ENCODE peak calls at places on chromosomes 6 and 20, in four cellular contexts. R, B, X and L are unnamed samples. For H3K27me3, the result is how much of the 10 kb centered on the place peaks cover.

GRCh38 chr20:59405226-59405815 is 104.9 kb downstream of the EDN3 start:
- DNase-seq in B (no peak), R (no peak), X (no peak), L (no peak)

GRCh38 chr6:101608724-101609123 is 215.2 kb downstream of the GRIK2 start:
- DNase-seq in B (no peak), R (no peak), X (no peak), L (no peak)

GRCh38 chr6:134437376-134437775 is 119.5 kb upstream of the SGK1 start:
- DNase-seq in R (no peak), B (no peak), X (no peak), L (no peak)

GRCh38 chr6:166253277-166254229 is 54.6 kb downstream of the PRR18 start:
- DNase-seq in R (peak), B (no peak), X (no peak), L (no peak)

GRCh38 chr20:41308290-41308691 is 9.2 kb downstream of the ZHX3 start:
- DNase-seq in X (no peak), B (no peak), R (no peak), L (no peak)

GRCh38 chr6:1311400-1312192 is at the start of gene FOXQ1:
- DNase-seq in X (no peak), B (no peak), R (peak), L (no peak)

GRCh38 chr6:658244-658643 is 1.3 kb upstream of the HUS1B start:
- DNase-seq in X (no peak), R (no peak), B (no peak), L (no peak)

GRCh38 chr6:150686566-150686965 is 86.9 kb downstream of the PLEKHG1 start:
- DNase-seq in B (no peak), R (peak), X (no peak), L (no peak)

GRCh38 chr6:35663447-35664235 is 25.1 kb downstream of the FKBP5 start:
- DNase-seq in B (no peak), X (no peak), R (no peak), L (no peak)

GRCh38 chr20:59075934-59076508 is 33.4 kb upstream of the PRELID3B start:
- DNase-seq in B (no peak), X (no peak), R (no peak), L (no peak)

GRCh38 chr6:138882369-138883017 is 86.6 kb downstream of the ECT2L start:
- DNase-seq in R (no peak), B (no peak), X (no peak), L (no peak)

GRCh38 chr20:7703436-7703835 is 236.8 kb downstream of the HAO1 start:
- DNase-seq in B (no peak), R (no peak), X (no peak), L (no peak)

GRCh38 chr6:27332692-27333641 is 20.9 kb upstream of the POM121L2 start:
- DNase-seq in B (peak), X (no peak), R (no peak), L (no peak)

GRCh38 chr6:48714286-48715049 is 603.5 kb upstream of the PTCHD4 start:
- DNase-seq in B (no peak), R (no peak), X (no peak), L (no peak)

GRCh38 chr6:127198549-127198948 is 68.1 kb upstream of the RNF146 start:
- DNase-seq in X (no peak), R (no peak), B (no peak), L (no peak)

GRCh38 chr6:54267798-54268197 is 40.4 kb upstream of the TINAG start:
- DNase-seq in X (peak), B (no peak), R (no peak), L (no peak)

GRCh38 chr6:152308306-152308705 is 328.9 kb downstream of the SYNE1 start:
- DNase-seq in R (no peak), B (no peak), X (no peak), L (no peak)

GRCh38 chr6:170226647-170227046 is 64.2 kb downstream of the DLL1 start:
- DNase-seq in B (peak), X (no peak), R (peak), L (no peak)

GRCh38 chr6:104943781-104944180 is 13.1 kb upstream of the LIN28B start:
- DNase-seq in X (no peak), B (no peak), R (no peak), L (no peak)

GRCh38 chr6:104940238-104940880 is 16.5 kb upstream of the LIN28B start:
- DNase-seq in R (no peak), B (no peak), X (no peak), L (no peak)

GRCh38 chr6:104940881-104941693 is 15.8 kb upstream of the LIN28B start:
- DNase-seq in R (peak), X (peak), B (no peak), L (no peak)

GRCh38 chr6:104936766-104937535 is 20.0 kb upstream of the LIN28B start:
- DNase-seq in B (no peak), R (no peak), X (no peak), L (no peak)

DNA sequence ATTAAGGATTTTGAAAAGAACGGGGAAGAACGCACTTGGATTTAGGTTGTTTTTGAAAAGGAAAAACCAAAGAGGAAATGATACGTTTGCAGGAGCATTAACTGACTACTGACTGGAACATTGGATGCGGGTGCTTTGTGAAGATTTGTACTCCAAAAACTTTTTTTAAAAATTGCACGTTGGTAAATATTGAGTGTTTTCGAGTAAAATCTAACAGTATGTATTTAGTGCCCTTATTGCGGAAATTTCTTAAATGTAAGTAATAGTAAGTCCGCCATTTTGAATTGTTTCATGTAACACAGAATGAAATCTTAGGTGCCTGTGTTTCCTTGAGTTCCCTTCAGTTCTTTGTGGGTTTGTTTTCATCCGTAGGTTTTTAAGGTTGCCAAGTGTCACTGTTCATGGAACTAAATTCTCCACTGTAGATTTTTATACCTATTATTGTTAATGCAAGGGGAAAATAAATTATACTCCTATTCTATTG is 15.2 kb upstream of the LIN28B start:
- DNase-seq in B (no peak), R (no peak), X (no peak), L (no peak)
- H3K27me3 ChIP-seq in B (under half), R (half or more), X (half or more), L (half or more)

GRCh38 chr6:115969207-115969929 is 91.3 kb downstream of the FRK start:
- DNase-seq in X (no peak), R (no peak), B (no peak), L (no peak)
- H3K27ac ChIP-seq in X (no peak), R (no peak), B (no peak), L (no peak)

DNA sequence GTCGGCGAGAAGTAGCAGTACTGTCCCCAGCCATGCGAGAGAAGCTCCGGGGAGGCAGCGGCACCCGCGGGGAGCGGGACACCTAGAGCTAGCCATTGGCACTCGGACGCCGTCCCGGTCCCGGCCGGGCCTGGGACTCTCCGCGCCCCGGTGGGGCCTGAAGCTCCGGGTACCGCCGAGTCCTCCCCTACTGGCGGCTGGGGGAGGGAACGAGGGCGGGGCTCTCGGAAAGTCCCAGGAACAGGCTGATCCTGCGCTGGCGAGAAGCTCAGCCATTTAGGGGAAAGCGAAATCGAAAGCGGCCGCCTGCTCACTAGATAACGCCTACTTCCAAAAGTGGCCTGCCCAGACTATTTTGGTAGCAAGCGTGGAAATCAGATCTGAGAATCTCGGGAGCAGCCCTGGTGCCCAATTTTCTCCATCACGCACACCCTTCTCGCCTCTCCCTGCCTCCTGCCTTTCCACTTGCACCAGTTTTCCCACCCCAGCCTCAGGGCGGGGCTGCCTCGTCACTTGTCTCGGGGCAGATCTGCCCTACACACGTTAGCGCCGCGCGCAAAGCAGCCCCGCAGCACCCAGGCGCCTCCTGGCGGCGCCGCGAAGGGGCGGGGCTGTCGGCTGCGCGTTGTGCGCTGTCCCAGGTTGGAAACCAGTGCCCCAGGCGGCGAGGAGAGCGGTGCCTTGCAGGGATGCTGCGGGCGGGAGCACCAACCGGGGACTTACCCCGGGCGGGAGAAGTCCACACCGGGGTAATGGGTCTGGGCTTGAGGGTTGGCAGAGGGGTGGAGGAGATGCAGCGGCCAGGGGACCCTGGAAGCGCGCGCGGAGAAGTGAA is at the start of the genes PSMB9 and TAP1:
- DNase-seq in X (peak), B (peak), R (peak), L (peak)
- TF ChIP-seq CTCF in X (peak), B (peak), R (peak), L (peak)

DNA sequence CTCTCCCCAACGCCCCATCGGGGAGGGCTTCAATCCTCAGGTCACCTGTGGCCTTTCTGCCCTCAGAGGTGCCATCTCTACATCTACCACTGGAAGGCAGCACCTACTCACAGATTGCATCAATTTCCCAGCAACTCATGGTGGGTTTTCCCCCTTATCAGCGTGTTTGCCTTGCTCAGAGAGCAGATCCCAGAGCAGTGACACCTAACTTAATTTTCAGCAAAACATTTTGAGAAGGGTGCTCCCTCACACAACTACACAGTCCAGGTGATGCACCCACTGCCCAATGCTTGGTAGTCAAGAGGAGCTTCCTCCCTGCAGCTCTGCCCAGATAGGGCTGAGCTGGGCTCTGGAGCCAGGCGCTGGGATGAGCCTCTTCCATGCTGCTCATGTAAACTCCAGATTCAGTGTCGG is 48.2 kb downstream of the PLG start:
- DNase-seq in R (no peak), B (no peak), X (no peak), L (no peak)
- H3K27me3 ChIP-seq in R (under half), B (under half), X (under half), L (under half)

GRCh38 chr6:5937936-5938706 is 68.6 kb downstream of the NRN1 start:
- DNase-seq in X (no peak), R (no peak), B (no peak), L (no peak)

GRCh38 chr6:5941188-5941587 is 65.5 kb downstream of the NRN1 start:
- DNase-seq in X (no peak), B (no peak), R (no peak), L (no peak)

GRCh38 chr6:5937516-5937915 is 69.2 kb downstream of the NRN1 start:
- DNase-seq in R (no peak), X (no peak), B (no peak), L (no peak)

GRCh38 chr6:5936611-5937010 is 70.1 kb downstream of the NRN1 start:
- DNase-seq in R (no peak), B (no peak), X (no peak), L (no peak)

GRCh38 chr6:5938934-5939333 is 67.8 kb downstream of the NRN1 start:
- DNase-seq in R (no peak), X (no peak), B (no peak), L (no peak)
- H3K27ac ChIP-seq in R (no peak), X (no peak), B (no peak), L (no peak)

GRCh38 chr6:79234150-79235022 is at the start of gene HMGN3:
- DNase-seq in B (peak), R (peak), X (peak), L (peak)
- TF ChIP-seq CTCF in B (no peak), R (peak), X (no peak), L (no peak)

GRCh38 chr6:28768187-28768913 is 155.4 kb downstream of the TRIM27 start:
- DNase-seq in B (no peak), R (no peak), X (no peak), L (no peak)

GRCh38 chr6:28770732-28771131 is 153.1 kb downstream of the TRIM27 start:
- DNase-seq in R (no peak), B (no peak), X (no peak), L (no peak)

GRCh38 chr6:28771401-28772267 is 152.2 kb downstream of the TRIM27 start:
- DNase-seq in X (no peak), B (no peak), R (no peak), L (no peak)

GRCh38 chr6:28767691-28768090 is 156.1 kb downstream of the TRIM27 start:
- DNase-seq in B (no peak), X (no peak), R (no peak), L (no peak)

DNA sequence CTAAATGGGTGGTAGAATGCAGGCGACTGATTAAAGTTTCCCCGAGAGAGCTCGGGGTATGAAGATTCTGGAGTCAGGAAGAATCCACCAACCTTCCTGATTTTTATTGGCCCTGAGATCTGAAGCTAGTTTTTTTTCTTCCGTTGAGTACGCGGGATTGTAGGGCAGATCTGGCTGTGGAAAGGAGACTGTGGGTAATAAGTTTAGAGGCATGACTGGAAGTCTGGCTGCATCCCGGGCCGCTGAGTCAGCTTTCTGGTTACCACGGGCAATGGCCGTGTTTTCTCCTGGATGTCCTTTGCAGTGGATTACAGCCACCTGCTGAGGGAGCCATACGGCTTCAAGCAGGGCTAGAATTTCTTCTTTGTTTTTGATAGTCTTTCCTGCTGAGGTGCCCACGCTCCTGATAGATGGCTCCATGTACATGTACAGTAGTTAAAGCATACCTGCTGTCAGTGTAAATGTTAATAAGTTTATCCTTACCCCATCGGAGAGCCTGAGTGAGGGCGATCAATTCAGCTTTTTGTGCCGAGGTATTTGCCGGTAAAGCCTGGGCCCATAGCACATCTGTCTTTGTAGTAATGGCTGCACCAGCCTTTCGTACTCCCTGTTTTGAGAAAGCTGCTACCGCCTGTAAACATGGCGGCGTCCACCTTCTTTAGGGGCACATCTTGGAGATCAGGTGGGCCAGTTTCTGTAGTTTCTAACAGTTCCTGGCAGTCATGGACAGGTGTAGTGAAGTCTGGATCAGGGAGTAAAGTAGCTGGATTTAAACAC is 154.0 kb downstream of the TRIM27 start:
- DNase-seq in X (peak), B (no peak), R (no peak), L (no peak)
- H3K27me3 ChIP-seq in X (half or more), B (under half), R (half or more), L (half or more)